ENCODE peak calls at places on chromosomes 7 and 10, in nine cellular contexts. C, S, Z, Y, X, L, T, F and B are unnamed samples.

GRCh38 chr10:78059916-78060315 is 26.3 kb downstream of the RPS24 start:
- DNase-seq in X (no peak), F (no peak), C (no peak), Z (no peak), L (no peak), T (no peak), Y (no peak), S (no peak), B (no peak)

GRCh38 chr10:86646532-86646931 is 7.8 kb upstream of the OPN4 start:
- DNase-seq in Z (no peak), T (no peak), Y (no peak), F (no peak), S (no peak), X (no peak), L (peak; percentile 17), C (no peak), B (no peak)

GRCh38 chr7:74405191-74405898 is 48.4 kb upstream of the GTF2IRD1 start:
- DNase-seq in F (peak; percentile 37), T (no peak), X (no peak), L (peak; percentile 76), Z (no peak), C (no peak), Y (no peak), S (no peak), B (no peak)

GRCh38 chr7:55335151-55335550 is 30.0 kb upstream of the LANCL2 start:
- DNase-seq in T (no peak), X (no peak), Z (no peak), S (no peak), F (no peak), Y (no peak), L (no peak), C (no peak), B (no peak)

GRCh38 chr7:132117181-132117580 is 459.1 kb downstream of the PLXNA4 start:
- DNase-seq in X (no peak), T (peak; percentile 82), F (no peak), S (no peak), L (peak; percentile 30), Y (no peak), C (no peak), Z (peak; percentile 5), B (peak; percentile 52)

GRCh38 chr10:3873728-3874461 is 88.9 kb upstream of the KLF6 start:
- DNase-seq in S (no peak), C (no peak), Y (peak; percentile 16), T (peak; percentile 62), F (no peak), X (peak; percentile 73), Z (no peak), L (peak; percentile 26), B (no peak)

GRCh38 chr7:136865236-136865635 is 3.2 kb upstream of the CHRM2 start:
- DNase-seq in Y (no peak), S (no peak), T (no peak), X (no peak), L (no peak), Z (no peak), C (no peak), F (no peak), B (no peak)

GRCh38 chr7:92611735-92612134 is 21.5 kb upstream of the FAM133B start:
- DNase-seq in C (no peak), T (no peak), F (no peak), X (no peak), Z (no peak), S (no peak), L (no peak), Y (no peak), B (no peak)

GRCh38 chr10:52652431-52653220 is 120.0 kb downstream of the MBL2 start:
- DNase-seq in S (no peak), F (no peak), Y (no peak), X (no peak), T (peak; percentile 52), C (no peak), L (no peak), Z (no peak), B (no peak)

GRCh38 chr10:61918140-61918539 is 16.6 kb downstream of the ARID5B start:
- DNase-seq in T (no peak), F (no peak), S (no peak), Y (no peak), Z (no peak), X (no peak), C (no peak), L (no peak), B (no peak)

GRCh38 chr7:45689797-45690761 is 115.9 kb downstream of the ADCY1 start:
- DNase-seq in Y (no peak), T (no peak), X (no peak), F (no peak), S (no peak), C (no peak), Z (no peak), L (no peak), B (no peak)

GRCh38 chr10:29204119-29204518 is 84.8 kb upstream of the LYZL1 start:
- DNase-seq in Y (no peak), S (no peak), F (no peak), C (no peak), L (peak; percentile 70), Z (no peak), X (no peak), T (no peak), B (no peak)

GRCh38 chr10:29486466-29486865 is 148.3 kb downstream of the SVIL start:
- DNase-seq in S (no peak), T (no peak), Y (no peak), Z (no peak), C (no peak), X (no peak), F (no peak), L (no peak), B (no peak)

GRCh38 chr7:80533287-80533686 is 21.4 kb upstream of the GNAT3 start:
- DNase-seq in L (no peak), Z (no peak), S (no peak), X (no peak), T (peak; percentile 60), C (no peak), F (no peak), Y (no peak), B (no peak)

GRCh38 chr7:45902820-45903219 is 14.5 kb downstream of the IGFBP1 start:
- DNase-seq in S (no peak), T (no peak), Y (no peak), C (no peak), Z (no peak), X (no peak), F (no peak), L (no peak), B (no peak)

GRCh38 chr10:69893271-69893900 is 91.7 kb downstream of the COL13A1 start:
- DNase-seq in C (no peak), S (no peak), X (no peak), Z (no peak), Y (no peak), L (no peak), T (no peak), F (no peak), B (no peak)

GRCh38 chr10:109956454-109957091 is 33.3 kb upstream of the XPNPEP1 start:
- DNase-seq in C (no peak), L (peak; percentile 66), F (no peak), X (peak; percentile 53), Z (peak; percentile 19), S (no peak), T (peak; percentile 43), Y (peak; percentile 13), B (no peak)
- TF ChIP-seq CTCF in C (peak; percentile 24), L (peak; percentile 74), F (peak; percentile 19), X (peak; percentile 44), Z (peak; percentile 32), S (no peak), T (peak; percentile 38), Y (peak; percentile 31), B (peak; percentile 73)

GRCh38 chr7:16323313-16323712 is 98.0 kb downstream of the CRPPA start:
- DNase-seq in S (no peak), Y (no peak), Z (no peak), F (no peak), T (no peak), C (no peak), X (no peak), L (no peak), B (no peak)

GRCh38 chr7:16320261-16320660 is 101.1 kb downstream of the CRPPA start:
- DNase-seq in X (no peak), L (no peak), T (no peak), S (no peak), C (no peak), Z (no peak), F (no peak), Y (no peak), B (no peak)

DNA sequence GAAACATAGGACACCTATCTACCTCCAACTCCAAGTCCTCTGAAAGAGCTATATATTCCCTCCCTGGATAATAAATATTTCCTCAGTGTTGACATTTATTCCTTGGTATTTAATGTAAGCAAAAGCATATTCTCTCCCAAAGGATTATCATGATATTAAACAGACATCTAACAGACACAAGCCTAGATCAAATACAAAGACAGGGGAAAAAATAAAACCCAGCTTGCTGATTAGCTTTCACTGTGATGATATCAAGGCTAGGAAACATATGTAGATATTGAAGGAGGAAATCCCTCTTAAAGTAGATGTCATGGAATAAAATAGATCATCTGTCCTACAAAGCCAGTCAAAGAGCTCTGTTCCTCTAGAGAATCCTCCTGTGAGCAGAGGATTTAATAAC is 95.2 kb downstream of the CRPPA start:
- DNase-seq in X (no peak), C (no peak), S (no peak), F (no peak), T (no peak), Y (no peak), Z (no peak), L (peak; percentile 30), B (no peak)
- H3K36me3 ChIP-seq in X (no peaks in the 10 kb centered on the region), C (no peaks in the 10 kb centered on the region), S (no peaks in the 10 kb centered on the region), F (no peaks in the 10 kb centered on the region), T (no peaks in the 10 kb centered on the region), Y (no peaks in the 10 kb centered on the region), Z (no peaks in the 10 kb centered on the region), L (no peaks in the 10 kb centered on the region), B (no peaks in the 10 kb centered on the region)

DNA sequence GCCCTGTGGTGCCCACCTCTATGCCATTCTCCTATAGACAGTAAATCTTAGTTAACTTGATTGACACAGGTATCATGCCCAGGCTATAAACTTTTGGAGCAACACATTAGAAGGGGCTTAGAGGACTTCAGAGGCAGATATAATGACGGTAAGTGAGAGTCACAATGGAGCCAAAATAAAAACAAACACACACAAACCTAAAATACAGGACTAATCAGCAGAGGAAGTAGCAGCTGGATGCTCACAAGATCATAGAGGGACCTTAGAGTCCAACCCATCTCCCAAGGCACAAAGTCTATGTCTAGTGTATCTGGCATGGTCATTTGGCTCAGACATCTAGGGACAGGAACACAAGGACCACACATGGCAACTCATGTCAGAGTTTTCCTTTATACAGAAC is 12.3 kb downstream of the SLC13A4 start:
- DNase-seq in F (no peak), S (no peak), Z (no peak), L (no peak), T (no peak), C (no peak), X (no peak), Y (no peak), B (no peak)
- TF ChIP-seq CTCF in F (no peak), S (no peak), Z (no peak), L (no peak), T (no peak), C (no peak), X (no peak), Y (no peak), B (no peak)

GRCh38 chr7:6462094-6462493 is 14.3 kb upstream of the DAGLB start:
- DNase-seq in C (no peak), Z (no peak), X (no peak), T (peak; percentile 19), S (no peak), F (no peak), Y (no peak), L (no peak), B (no peak)
- H3K36me3 ChIP-seq in C (no peaks in the 10 kb centered on the region), Z (peaks cover 50% of the 10 kb centered on the region), X (no peaks in the 10 kb centered on the region), T (peaks cover 26% of the 10 kb centered on the region), S (peaks cover 3% of the 10 kb centered on the region), F (peaks cover 70% of the 10 kb centered on the region), Y (peaks cover 22% of the 10 kb centered on the region), L (peaks cover 58% of the 10 kb centered on the region), B (peaks cover 3% of the 10 kb centered on the region)